ENCODE peak calls at places on chromosomes 11 and 22, in six cellular contexts. P is IMR-90, S is astrocyte, I is fibroblast of lung, G is HCT116, F is GM23248. E is an unnamed sample. For H3K9me3, the result is how much of the 10 kb centered on the place peaks cover.

GRCh38 chr11:606245-606644 is 9.5 kb downstream of the IRF7 start:
- DNase-seq in P (no peak), S (peak), I (peak), G (no peak), F (peak), E (peak)

GRCh38 chr11:16015736-16016135 is 340.6 kb downstream of the SOX6 start:
- DNase-seq in P (no peak), S (no peak), I (no peak), G (no peak), F (no peak), E (no peak)

GRCh38 chr11:119094816-119095065 is 6.9 kb downstream of the DPAGT1 start:
- DNase-seq in P (peak), S (peak), I (peak), G (no peak), F (peak), E (peak)

GRCh38 chr22:36901411-36902142 is 11.9 kb upstream of the CSF2RB start:
- DNase-seq in P (no peak), S (no peak), I (no peak), G (no peak), F (no peak), E (no peak)

GRCh38 chr11:68411501-68411991 is 49.0 kb upstream of the PPP6R3 start:
- DNase-seq in P (no peak), S (no peak), I (no peak), G (no peak), F (no peak), E (no peak)

GRCh38 chr11:10990637-10991036 is 132.8 kb upstream of the ZBED5 start:
- DNase-seq in P (no peak), S (no peak), I (peak), G (no peak), F (peak), E (no peak)

GRCh38 chr11:69638941-69639681 is 1.8 kb upstream of the CCND1 start:
- DNase-seq in P (peak), S (peak), I (peak), G (peak), F (peak), E (peak)

GRCh38 chr11:81963018-81963417 is 770.6 kb downstream of the FAM181B start:
- DNase-seq in P (no peak), S (no peak), I (peak), G (no peak), F (peak), E (no peak)

GRCh38 chr22:31707519-31707918 is 42.4 kb downstream of the PRR14L start:
- DNase-seq in P (no peak), S (no peak), I (no peak), G (no peak), F (no peak), E (no peak)

GRCh38 chr11:83602116-83602515 is 315.9 kb upstream of the CCDC90B start:
- DNase-seq in P (no peak), S (no peak), I (peak), G (no peak), F (peak), E (no peak)

GRCh38 chr11:3867209-3868071 is 12.0 kb downstream of the STIM1 start:
- DNase-seq in P (no peak), S (no peak), I (peak), G (no peak), F (no peak), E (no peak)

GRCh38 chr11:59208956-59209355 is 3.8 kb downstream of the MPEG1 start:
- DNase-seq in P (peak), S (peak), I (peak), G (no peak), F (peak), E (no peak)

GRCh38 chr11:61121917-61122316 is 19.6 kb downstream of the CD5 start:
- DNase-seq in P (no peak), S (no peak), I (no peak), G (no peak), F (no peak), E (no peak)
- H3K9ac ChIP-seq in P (no peak), S (no peak), I (no peak), G (no peak), F (no peak), E (no peak)

GRCh38 chr11:37571248-37571647 is 973.2 kb upstream of the RAG2 start:
- DNase-seq in P (no peak), S (peak), I (peak), G (no peak), F (no peak), E (no peak)
- H3K9me3 ChIP-seq in P (under half), S (under half), I (under half), G (under half), F (under half), E (under half)

DNA sequence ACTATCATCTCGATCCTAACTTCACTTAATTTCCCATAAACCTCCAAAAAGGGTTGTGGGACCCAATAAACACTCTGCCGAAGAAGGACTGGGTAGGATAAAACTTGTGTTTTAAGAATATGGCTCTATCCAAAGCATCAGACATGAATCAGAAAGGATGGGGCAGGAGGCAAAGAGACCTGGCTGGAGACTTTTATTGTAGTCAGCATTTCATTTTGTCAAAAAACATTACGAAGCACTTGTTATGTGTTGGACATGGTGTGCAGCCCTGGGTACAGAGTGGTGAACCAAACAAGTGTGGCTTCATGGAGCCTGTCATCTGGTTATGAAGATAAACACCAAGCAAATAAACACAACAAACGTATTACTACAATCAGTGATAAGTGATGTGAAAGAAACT is 17.3 kb downstream of the IL10RA start:
- DNase-seq in P (no peak), S (no peak), I (no peak), G (no peak), F (no peak), E (no peak)
- H3K4me3 ChIP-seq in P (no peak), S (no peak), I (no peak), G (no peak), F (no peak), E (no peak)

GRCh38 chr11:44602810-44603410 is 37.4 kb downstream of the CD82 start:
- DNase-seq in P (no peak), S (no peak), I (no peak), G (no peak), F (no peak), E (no peak)

GRCh38 chr11:44604171-44604581 is 38.7 kb downstream of the CD82 start:
- DNase-seq in P (peak), S (peak), I (peak), G (no peak), F (peak), E (no peak)

GRCh38 chr11:44600261-44600660 is 34.8 kb downstream of the CD82 start:
- DNase-seq in P (no peak), S (no peak), I (no peak), G (no peak), F (no peak), E (no peak)

GRCh38 chr11:44600739-44601416 is 35.4 kb downstream of the CD82 start:
- DNase-seq in P (peak), S (no peak), I (no peak), G (no peak), F (no peak), E (no peak)

GRCh38 chr11:44601471-44602370 is 36.3 kb downstream of the CD82 start:
- DNase-seq in P (no peak), S (no peak), I (no peak), G (no peak), F (no peak), E (no peak)
- H3K9ac ChIP-seq in P (no peak), S (no peak), I (no peak), G (no peak), F (no peak), E (no peak)

E was measured in kidney.